ENCODE peak calls at places on chromosomes 2 and 18, in seven cellular contexts. S, U, Q, O, I, W and K are unnamed samples.

GRCh38 chr18:33578371-33579146 is 540 bp downstream of the ASXL3 start:
- DNase-seq in S (no peak), U (peak), Q (no peak), O (peak), I (peak), W (no peak), K (peak)

GRCh38 chr18:14940738-14941137 is 192.8 kb downstream of the ANKRD30B start:
- DNase-seq in S (no peak), U (no peak), Q (no peak), O (no peak), I (no peak), W (no peak), K (no peak)

GRCh38 chr18:9362869-9363268 is 28.3 kb downstream of the TWSG1 start:
- DNase-seq in S (no peak), U (no peak), Q (no peak), O (peak), I (no peak), W (no peak), K (no peak)

GRCh38 chr2:105755895-105756294 is 11.2 kb downstream of the NCK2 start:
- DNase-seq in S (no peak), U (no peak), Q (no peak), O (no peak), I (no peak), W (no peak), K (no peak)

GRCh38 chr2:240205348-240205747 is 64.9 kb upstream of the OTOS start:
- DNase-seq in S (no peak), U (peak), Q (no peak), O (no peak), I (peak), W (no peak), K (no peak)

GRCh38 chr2:25029183-25029554 is 12.7 kb upstream of the EFR3B start:
- DNase-seq in S (no peak), U (no peak), Q (no peak), O (no peak), I (no peak), W (no peak), K (no peak)

GRCh38 chr2:10817413-10817812 is 4.8 kb upstream of the PDIA6 start:
- DNase-seq in S (no peak), U (no peak), Q (no peak), O (no peak), I (peak), W (no peak), K (no peak)

GRCh38 chr2:46184794-46185583 is 112.2 kb upstream of the EPAS1 start:
- DNase-seq in S (no peak), U (no peak), Q (no peak), O (no peak), I (no peak), W (no peak), K (no peak)

GRCh38 chr2:221096651-221097567 is 475.2 kb downstream of the EPHA4 start:
- DNase-seq in S (no peak), U (no peak), Q (no peak), O (no peak), I (no peak), W (no peak), K (no peak)

GRCh38 chr2:208025814-208026184 is 472 bp upstream of the PLEKHM3 start:
- DNase-seq in S (no peak), U (no peak), Q (peak), O (no peak), I (peak), W (no peak), K (no peak)

GRCh38 chr2:182066439-182067061 is 80.9 kb downstream of the PPP1R1C start:
- DNase-seq in S (no peak), U (no peak), Q (no peak), O (no peak), I (no peak), W (no peak), K (no peak)

GRCh38 chr18:75454022-75454795 is 26.7 kb upstream of the SMIM21 start:
- DNase-seq in S (no peak), U (no peak), Q (no peak), O (no peak), I (no peak), W (no peak), K (no peak)

GRCh38 chr2:146037334-146037870 is 1517.5 kb upstream of the ZEB2 start:
- DNase-seq in S (no peak), U (no peak), Q (no peak), O (no peak), I (no peak), W (no peak), K (no peak)

GRCh38 chr2:69538872-69539548 is 101.8 kb upstream of the NFU1 start:
- DNase-seq in S (no peak), U (no peak), Q (no peak), O (no peak), I (no peak), W (no peak), K (no peak)

GRCh38 chr2:150027164-150027563 is 439.6 kb upstream of the MMADHC start:
- DNase-seq in S (no peak), U (no peak), Q (no peak), O (no peak), I (no peak), W (no peak), K (no peak)

GRCh38 chr2:172922294-172922693 is 153.4 kb upstream of the MAP3K20 start:
- DNase-seq in S (no peak), U (no peak), Q (no peak), O (no peak), I (no peak), W (no peak), K (no peak)

GRCh38 chr18:45774065-45774521 is 50.1 kb downstream of the SLC14A1 start:
- DNase-seq in S (no peak), U (no peak), Q (no peak), O (no peak), I (no peak), W (no peak), K (no peak)

GRCh38 chr2:201643216-201643651 is at the start of gene TMEM237:
- DNase-seq in S (no peak), U (no peak), Q (peak), O (peak), I (peak), W (peak), K (peak)

GRCh38 chr2:65298089-65298488 is 70.5 kb downstream of the ACTR2 start:
- DNase-seq in S (no peak), U (no peak), Q (no peak), O (no peak), I (no peak), W (no peak), K (no peak)

GRCh38 chr2:109103286-109103685 is 25.7 kb upstream of the SH3RF3 start:
- DNase-seq in S (no peak), U (no peak), Q (no peak), O (no peak), I (no peak), W (no peak), K (no peak)

GRCh38 chr2:109098251-109098920 is 30.6 kb upstream of the SH3RF3 start:
- DNase-seq in S (no peak), U (no peak), Q (no peak), O (no peak), I (peak), W (no peak), K (no peak)

GRCh38 chr2:109102588-109103233 is 26.3 kb upstream of the SH3RF3 start:
- DNase-seq in S (no peak), U (no peak), Q (no peak), O (no peak), I (peak), W (no peak), K (no peak)

GRCh38 chr2:109094144-109094543 is 34.9 kb upstream of the SH3RF3 start:
- DNase-seq in S (no peak), U (no peak), Q (no peak), O (no peak), I (no peak), W (no peak), K (no peak)

GRCh38 chr2:109098921-109099273 is 30.1 kb upstream of the SH3RF3 start:
- DNase-seq in S (no peak), U (no peak), Q (no peak), O (no peak), I (no peak), W (no peak), K (no peak)
- H3K27ac ChIP-seq in S (no peak), U (no peak), Q (no peak), O (no peak), I (no peak), W (no peak), K (no peak)

GRCh38 chr18:44765451-44765850 is 84.8 kb downstream of the SETBP1 start:
- DNase-seq in S (no peak), U (no peak), Q (no peak), O (no peak), I (no peak), W (no peak), K (no peak)

GRCh38 chr18:44770641-44771040 is 90.0 kb downstream of the SETBP1 start:
- DNase-seq in S (no peak), U (no peak), Q (no peak), O (no peak), I (no peak), W (no peak), K (no peak)

GRCh38 chr18:44766461-44766860 is 85.8 kb downstream of the SETBP1 start:
- DNase-seq in S (no peak), U (no peak), Q (no peak), O (no peak), I (no peak), W (no peak), K (no peak)

GRCh38 chr18:44764863-44765262 is 84.2 kb downstream of the SETBP1 start:
- DNase-seq in S (no peak), U (no peak), Q (no peak), O (no peak), I (no peak), W (no peak), K (no peak)

GRCh38 chr18:44767807-44768206 is 87.1 kb downstream of the SETBP1 start:
- DNase-seq in S (no peak), U (no peak), Q (no peak), O (no peak), I (no peak), W (no peak), K (no peak)
- H3K27ac ChIP-seq in S (no peak), U (no peak), Q (no peak), O (no peak), I (no peak), W (no peak), K (no peak)

GRCh38 chr2:41720702-41721344 is 327.0 kb upstream of the PKDCC start:
- DNase-seq in S (no peak), U (no peak), Q (no peak), O (no peak), I (no peak), W (no peak), K (no peak)

GRCh38 chr2:41717883-41718282 is 329.9 kb upstream of the PKDCC start:
- DNase-seq in S (no peak), U (no peak), Q (no peak), O (peak), I (no peak), W (no peak), K (no peak)

GRCh38 chr2:41719756-41720155 is 328.1 kb upstream of the PKDCC start:
- DNase-seq in S (no peak), U (no peak), Q (no peak), O (no peak), I (no peak), W (no peak), K (no peak)

GRCh38 chr2:41718703-41719102 is 329.1 kb upstream of the PKDCC start:
- DNase-seq in S (peak), U (no peak), Q (no peak), O (no peak), I (no peak), W (no peak), K (no peak)

GRCh38 chr2:41720298-41720697 is 327.5 kb upstream of the PKDCC start:
- DNase-seq in S (no peak), U (no peak), Q (no peak), O (no peak), I (no peak), W (no peak), K (no peak)
- H3K27ac ChIP-seq in S (no peak), U (no peak), Q (no peak), O (no peak), I (no peak), W (no peak), K (peak)

GRCh38 chr2:143230506-143231256 is 101.5 kb downstream of the ARHGAP15 start:
- DNase-seq in S (no peak), U (no peak), Q (no peak), O (no peak), I (no peak), W (no peak), K (no peak)
- H3K27ac ChIP-seq in S (no peak), U (no peak), Q (no peak), O (no peak), I (no peak), W (no peak), K (no peak)